ENCODE peak calls at places on chromosomes 2 and 18, in four cellular contexts. One of them, this sample, is unnamed.

GRCh38 chr2:96839288-96839874 is 4.4 kb downstream of the ANKRD23 start:
- DNase-seq in K562: no peak
- DNase-seq in HepG2: no peak
- DNase-seq in H1: no peak
- DNase-seq in this sample: no peak

GRCh38 chr2:227817940-227818568 is 4.4 kb downstream of the CCL20 start:
- DNase-seq in K562: no peak
- DNase-seq in HepG2: peak; percentile 95
- DNase-seq in H1: peak; percentile 15
- DNase-seq in this sample: peak; percentile 99

GRCh38 chr18:76456823-76457222 is 38.2 kb downstream of the ZNF516 start:
- DNase-seq in H1: no peak
- DNase-seq in K562: no peak
- DNase-seq in HepG2: no peak
- DNase-seq in this sample: no peak

GRCh38 chr2:46066591-46066990 is 230.6 kb upstream of the EPAS1 start:
- DNase-seq in H1: no peak
- DNase-seq in K562: no peak
- DNase-seq in HepG2: no peak
- DNase-seq in this sample: no peak

GRCh38 chr18:36308711-36309435 is 11.4 kb downstream of the FHOD3 start:
- DNase-seq in K562: no peak
- DNase-seq in H1: no peak
- DNase-seq in HepG2: no peak
- DNase-seq in this sample: no peak

GRCh38 chr2:119174216-119174992 is 15.9 kb upstream of the C1QL2 start:
- DNase-seq in HepG2: peak; percentile 37
- DNase-seq in H1: no peak
- DNase-seq in K562: peak; percentile 64
- DNase-seq in this sample: peak; percentile 41

GRCh38 chr2:160358051-160358450 is 135.6 kb downstream of the RBMS1 start:
- DNase-seq in K562: no peak
- DNase-seq in HepG2: no peak
- DNase-seq in H1: no peak
- DNase-seq in this sample: no peak

GRCh38 chr2:127536707-127537106 is 1.2 kb downstream of the MYO7B start:
- DNase-seq in HepG2: no peak
- DNase-seq in K562: no peak
- DNase-seq in H1: no peak
- DNase-seq in this sample: no peak

GRCh38 chr2:20291106-20291564 is 59.5 kb downstream of the PUM2 start:
- DNase-seq in K562: peak; percentile 76
- DNase-seq in H1: peak; percentile 43
- DNase-seq in HepG2: peak; percentile 89
- DNase-seq in this sample: peak; percentile 75

GRCh38 chr2:9971105-9971818 is 19.8 kb downstream of the GRHL1 start:
- DNase-seq in HepG2: no peak
- DNase-seq in H1: no peak
- DNase-seq in K562: no peak
- DNase-seq in this sample: no peak

GRCh38 chr2:43293744-43294695 is 67.6 kb upstream of the ZFP36L2 start:
- DNase-seq in H1: no peak
- DNase-seq in K562: peak; percentile 80
- DNase-seq in HepG2: peak; percentile 99
- DNase-seq in this sample: peak; percentile 97

GRCh38 chr2:39434233-39434897 is 2.7 kb downstream of the MAP4K3 start:
- DNase-seq in HepG2: no peak
- DNase-seq in H1: no peak
- DNase-seq in K562: no peak
- DNase-seq in this sample: no peak

GRCh38 chr2:215699698-215700407 is 264.0 kb upstream of the FN1 start:
- DNase-seq in H1: no peak
- DNase-seq in HepG2: no peak
- DNase-seq in K562: no peak
- DNase-seq in this sample: no peak

GRCh38 chr2:101842471-101842870 is 145.0 kb downstream of the MAP4K4 start:
- DNase-seq in K562: no peak
- DNase-seq in H1: no peak
- DNase-seq in HepG2: no peak
- DNase-seq in this sample: no peak

GRCh38 chr2:221467610-221468009 is 104.5 kb downstream of the EPHA4 start:
- DNase-seq in K562: no peak
- DNase-seq in H1: no peak
- DNase-seq in HepG2: no peak
- DNase-seq in this sample: no peak

GRCh38 chr2:234670052-234670451 is 173.2 kb upstream of the ARL4C start:
- DNase-seq in H1: no peak
- DNase-seq in HepG2: no peak
- DNase-seq in K562: no peak
- DNase-seq in this sample: no peak

GRCh38 chr2:127208313-127208712 is 11.8 kb downstream of the CYP27C1 start:
- DNase-seq in H1: no peak
- DNase-seq in HepG2: no peak
- DNase-seq in K562: no peak
- DNase-seq in this sample: no peak

GRCh38 chr2:86072271-86072858 is 33.3 kb downstream of the POLR1A start:
- DNase-seq in K562: no peak
- DNase-seq in H1: no peak
- DNase-seq in HepG2: no peak
- DNase-seq in this sample: no peak

GRCh38 chr18:40824291-40824690 is 1130.7 kb upstream of the PIK3C3 start:
- DNase-seq in HepG2: no peak
- DNase-seq in H1: no peak
- DNase-seq in K562: no peak
- DNase-seq in this sample: no peak

GRCh38 chr2:223930002-223930976 is 14.8 kb downstream of the WDFY1 start:
- DNase-seq in HepG2: peak; percentile 97
- DNase-seq in H1: no peak
- DNase-seq in K562: peak; percentile 51
- DNase-seq in this sample: no peak

GRCh38 chr2:137715731-137716191 is 248.5 kb upstream of the HNMT start:
- DNase-seq in HepG2: no peak
- DNase-seq in K562: no peak
- DNase-seq in H1: no peak
- DNase-seq in this sample: no peak

GRCh38 chr18:7721532-7721931 is 154.4 kb downstream of the PTPRM start:
- DNase-seq in H1: no peak
- DNase-seq in HepG2: no peak
- DNase-seq in K562: no peak
- DNase-seq in this sample: no peak

GRCh38 chr18:35611518-35611917 is 30.0 kb downstream of the GALNT1 start:
- DNase-seq in H1: no peak
- DNase-seq in K562: no peak
- DNase-seq in HepG2: no peak
- DNase-seq in this sample: no peak

GRCh38 chr2:19364014-19364413 is 5.6 kb upstream of the OSR1 start:
- DNase-seq in HepG2: no peak
- DNase-seq in H1: no peak
- DNase-seq in K562: no peak
- DNase-seq in this sample: no peak

GRCh38 chr18:61569176-61569892 is 236.1 kb downstream of the CDH20 start:
- DNase-seq in K562: no peak
- DNase-seq in H1: no peak
- DNase-seq in HepG2: no peak
- DNase-seq in this sample: no peak

GRCh38 chr2:70461414-70461813 is 92.2 kb downstream of the TGFA start:
- DNase-seq in HepG2: no peak
- DNase-seq in K562: no peak
- DNase-seq in H1: no peak
- DNase-seq in this sample: no peak

GRCh38 chr2:100964706-100965269 is 37.3 kb upstream of the RPL31 start:
- DNase-seq in HepG2: no peak
- DNase-seq in K562: no peak
- DNase-seq in H1: no peak
- DNase-seq in this sample: no peak

GRCh38 chr2:177172034-177172880 is 40.3 kb upstream of the HNRNPA3 start:
- DNase-seq in H1: no peak
- DNase-seq in HepG2: peak; percentile 73
- DNase-seq in K562: no peak
- DNase-seq in this sample: peak; percentile 60

GRCh38 chr2:46331099-46331766 is 34.0 kb downstream of the EPAS1 start:
- DNase-seq in H1: no peak
- DNase-seq in HepG2: no peak
- DNase-seq in K562: no peak
- DNase-seq in this sample: no peak

GRCh38 chr2:43269074-43269572 is 42.7 kb upstream of the ZFP36L2 start:
- DNase-seq in HepG2: no peak
- DNase-seq in K562: peak; percentile 59
- DNase-seq in H1: no peak
- DNase-seq in this sample: no peak

GRCh38 chr18:10038268-10038667 is 124.5 kb downstream of the VAPA start:
- DNase-seq in K562: no peak
- DNase-seq in HepG2: no peak
- DNase-seq in H1: no peak
- DNase-seq in this sample: no peak

GRCh38 chr2:151974997-151975396 is 123.8 kb downstream of the CACNB4 start:
- DNase-seq in H1: no peak
- DNase-seq in HepG2: no peak
- DNase-seq in K562: no peak
- DNase-seq in this sample: no peak

GRCh38 chr2:3344897-3345296 is 32.7 kb downstream of the EIPR1 start:
- DNase-seq in HepG2: no peak
- DNase-seq in H1: no peak
- DNase-seq in K562: no peak
- DNase-seq in this sample: no peak

GRCh38 chr18:61891271-61891670 is 1.5 kb downstream of the RNF152 start:
- DNase-seq in K562: no peak
- DNase-seq in H1: no peak
- DNase-seq in HepG2: no peak
- DNase-seq in this sample: no peak

GRCh38 chr2:117057021-117057420 is 757.5 kb upstream of the DDX18 start:
- DNase-seq in K562: no peak
- DNase-seq in H1: no peak
- DNase-seq in HepG2: no peak
- DNase-seq in this sample: no peak

GRCh38 chr2:150487537-150488429 is at the start of gene RND3:
- DNase-seq in H1: peak; percentile 96
- DNase-seq in HepG2: peak; percentile 87
- DNase-seq in K562: peak; percentile 58
- DNase-seq in this sample: peak; percentile 98
- TF ChIP-seq POLR2A in H1: peak; percentile 98
- TF ChIP-seq POLR2A in HepG2: no peak
- TF ChIP-seq POLR2A in K562: no peak
- TF ChIP-seq POLR2A in this sample: peak; percentile 99

GRCh38 chr2:240478346-240479110 is 43.1 kb downstream of the GPC1 start:
- DNase-seq in K562: no peak
- DNase-seq in HepG2: no peak
- DNase-seq in H1: no peak
- DNase-seq in this sample: no peak

GRCh38 chr2:240477916-240478315 is 42.5 kb downstream of the GPC1 start:
- DNase-seq in K562: no peak
- DNase-seq in H1: no peak
- DNase-seq in HepG2: no peak
- DNase-seq in this sample: no peak

GRCh38 chr2:240479111-240479501 is 43.6 kb downstream of the GPC1 start:
- DNase-seq in H1: no peak
- DNase-seq in HepG2: no peak
- DNase-seq in K562: no peak
- DNase-seq in this sample: no peak

GRCh38 chr2:240480834-240481623 is 45.6 kb downstream of the GPC1 start:
- DNase-seq in K562: no peak
- DNase-seq in H1: no peak
- DNase-seq in HepG2: no peak
- DNase-seq in this sample: no peak

DNA sequence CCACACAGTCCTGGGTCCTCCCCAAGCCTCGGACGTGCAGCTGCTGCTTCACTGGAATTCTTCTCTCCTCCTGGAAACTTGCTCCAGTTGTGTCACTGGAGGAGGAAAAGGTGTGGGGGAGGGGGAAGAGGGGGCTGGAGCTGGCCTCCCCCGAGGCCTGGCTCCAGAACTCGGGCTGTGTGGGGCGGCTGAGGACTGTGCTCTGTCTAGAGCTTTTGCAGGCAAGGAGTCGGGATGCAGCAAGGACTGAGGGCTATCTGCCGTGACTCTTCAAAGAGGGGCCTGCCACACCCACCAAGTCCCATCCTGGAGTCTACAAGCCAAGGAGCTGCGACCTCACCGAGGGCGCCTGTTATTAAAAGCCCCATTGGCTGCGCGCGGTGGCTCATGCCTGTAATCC is 44.1 kb downstream of the GPC1 start:
- DNase-seq in HepG2: no peak
- DNase-seq in H1: no peak
- DNase-seq in K562: no peak
- DNase-seq in this sample: no peak
- TF ChIP-seq CEBPB in HepG2: no peak
- TF ChIP-seq CEBPB in H1: no peak
- TF ChIP-seq CEBPB in K562: no peak
- TF ChIP-seq CEBPB in this sample: no peak

DNA sequence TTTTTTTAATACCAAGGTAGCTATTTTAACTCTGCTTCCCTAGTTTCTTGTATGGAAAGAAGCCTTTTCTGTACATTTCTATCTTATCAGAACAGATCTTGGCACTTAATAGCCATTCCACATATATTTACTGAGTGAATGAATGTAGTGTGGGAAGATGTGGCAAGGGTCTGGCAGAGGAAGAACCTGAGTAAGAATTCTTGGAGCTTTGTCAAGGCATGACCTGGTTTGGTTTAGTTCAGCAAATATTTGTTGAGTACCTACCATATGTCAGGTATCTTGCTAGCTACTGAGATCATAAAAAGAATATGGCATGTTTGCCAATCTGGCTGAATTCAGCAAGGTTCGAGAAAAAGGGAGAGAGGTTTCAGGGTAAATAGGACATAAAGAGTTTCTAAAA is 21.9 kb upstream of the MEP1B start:
- DNase-seq in K562: no peak
- DNase-seq in HepG2: no peak
- DNase-seq in H1: no peak
- DNase-seq in this sample: no peak
- TF ChIP-seq FOSL1 in K562: no peak
- TF ChIP-seq FOSL1 in HepG2: no peak
- TF ChIP-seq FOSL1 in H1: no peak
- TF ChIP-seq FOSL1 in this sample: no peak

GRCh38 chr2:176137883-176138282 is 8.4 kb downstream of the HOXD8 start:
- DNase-seq in K562: no peak
- DNase-seq in HepG2: peak; percentile 33
- DNase-seq in H1: no peak
- DNase-seq in this sample: no peak
- TF ChIP-seq POLR2A in K562: no peak
- TF ChIP-seq POLR2A in HepG2: no peak
- TF ChIP-seq POLR2A in H1: no peak
- TF ChIP-seq POLR2A in this sample: no peak

DNA sequence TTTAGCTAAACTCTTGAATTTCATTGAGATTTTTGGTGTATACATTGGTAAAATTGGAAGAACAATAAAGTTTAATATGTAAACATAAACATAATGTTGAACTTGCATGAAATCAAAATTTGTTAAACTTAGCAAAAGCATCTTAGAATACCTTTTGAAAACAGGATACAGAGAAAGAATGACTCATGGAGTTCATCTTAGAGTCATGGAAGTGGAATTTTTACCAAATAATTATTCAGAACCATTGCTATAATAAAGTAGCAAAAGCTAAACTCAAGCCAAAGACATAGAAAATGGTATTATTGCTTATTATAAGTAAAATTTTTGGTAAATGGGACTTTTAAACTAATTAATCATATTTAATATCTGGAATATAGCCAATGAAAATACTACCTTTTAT is 841.6 kb upstream of the SLC39A10 start:
- DNase-seq in HepG2: no peak
- DNase-seq in K562: no peak
- DNase-seq in H1: no peak
- DNase-seq in this sample: no peak
- TF ChIP-seq CEBPB in HepG2: no peak
- TF ChIP-seq CEBPB in K562: no peak
- TF ChIP-seq CEBPB in H1: no peak
- TF ChIP-seq CEBPB in this sample: no peak